ENCODE peak calls at places on chromosomes 1 and 21, in four cellular contexts. H is body of pancreas, N is esophagus squamous epithelium, U is gastrocnemius medialis. Y is an unnamed sample.

GRCh38 chr1:151368000-151368744 is 4.3 kb downstream of the SELENBP1 start:
- DNase-seq in H (no peak), U (no peak), N (no peak), Y (no peak)

GRCh38 chr1:1889847-1890505 is 911 bp downstream of the GNB1 start:
- DNase-seq in U (no peak), N (no peak), H (peak; percentile 42), Y (no peak)

GRCh38 chr1:26158271-26159112 is at the start of gene FAM110D:
- DNase-seq in N (no peak), U (no peak), H (peak; percentile 5), Y (no peak)

GRCh38 chr1:109770331-109771095 is 6.8 kb upstream of the EPS8L3 start:
- DNase-seq in H (no peak), N (no peak), U (no peak), Y (no peak)

GRCh38 chr1:168520052-168520751 is 23.6 kb downstream of the XCL2 start:
- DNase-seq in H (no peak), U (no peak), N (no peak), Y (no peak)

GRCh38 chr1:156070523-156070922 is 9.6 kb downstream of the RAB25 start:
- DNase-seq in N (no peak), H (no peak), U (no peak), Y (no peak)

GRCh38 chr1:233361876-233362275 is 34.4 kb downstream of the MAP3K21 start:
- DNase-seq in H (no peak), U (no peak), N (no peak), Y (no peak)

GRCh38 chr1:201376464-201377374 is 761 bp downstream of the TNNT2 start:
- DNase-seq in U (no peak), H (peak; percentile 52), N (no peak), Y (no peak)

GRCh38 chr1:168743001-168743400 is 14.0 kb upstream of the DPT start:
- DNase-seq in H (no peak), N (no peak), U (no peak), Y (no peak)

GRCh38 chr1:113456967-113457366 is 66.7 kb downstream of the MAGI3 start:
- DNase-seq in N (no peak), U (peak; percentile 15), H (peak; percentile 41), Y (peak; percentile 61)

GRCh38 chr21:27480841-27481261 is 514.0 kb upstream of the ADAMTS5 start:
- DNase-seq in N (no peak), U (no peak), H (no peak), Y (no peak)

GRCh38 chr1:226308723-226309397 is at the start of gene LIN9:
- DNase-seq in N (peak; percentile 46), U (peak; percentile 69), H (peak; percentile 89), Y (peak; percentile 87)

GRCh38 chr21:45413922-45414321 is 9.0 kb downstream of the COL18A1 start:
- DNase-seq in H (no peak), U (no peak), N (no peak), Y (no peak)

GRCh38 chr1:214558002-214558770 is 6.8 kb upstream of the PTPN14 start:
- DNase-seq in H (no peak), U (no peak), N (no peak), Y (no peak)

GRCh38 chr1:89912073-89912472 is 82.8 kb upstream of the ZNF326 start:
- DNase-seq in H (no peak), U (no peak), N (no peak), Y (no peak)

GRCh38 chr1:1451696-1452364 is 2.3 kb downstream of the ATAD3C start:
- DNase-seq in N (no peak), U (no peak), H (no peak), Y (no peak)

DNA sequence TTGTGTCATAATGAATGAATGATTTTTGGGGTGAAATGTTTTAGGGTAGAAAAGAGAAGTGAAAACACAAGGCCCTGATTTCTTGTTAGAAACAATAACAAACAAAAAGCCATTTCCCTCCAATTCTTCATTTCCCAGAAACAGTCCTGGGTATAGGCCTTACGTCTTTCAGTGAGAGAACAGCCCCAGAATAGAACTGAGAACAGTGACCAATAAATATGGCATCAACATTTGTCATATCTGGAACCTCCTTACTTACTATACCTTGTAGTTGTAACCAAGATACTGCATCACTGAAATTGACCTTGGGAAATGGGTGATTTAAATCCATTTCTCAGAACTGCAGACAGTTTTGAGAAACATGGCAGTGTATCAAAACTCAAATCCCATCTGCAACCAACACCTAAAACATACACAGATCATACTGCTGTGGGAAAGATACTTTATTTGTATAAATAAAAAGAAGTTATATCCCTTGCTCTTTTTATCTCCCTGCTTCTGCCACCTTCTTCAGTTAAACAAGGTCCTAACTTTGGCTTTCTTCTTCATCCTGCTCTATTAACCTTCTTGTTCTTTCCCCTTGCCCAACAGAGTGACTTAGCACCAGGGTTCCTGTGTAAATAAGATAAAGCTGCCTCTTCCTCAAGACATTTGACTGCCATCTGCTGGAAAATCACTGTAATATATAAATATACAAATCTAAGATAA is 19.5 kb downstream of the XKR8 start:
- DNase-seq in N (no peak), H (no peak), U (no peak), Y (no peak)
- TF ChIP-seq CTCF in N (peak; percentile 47), H (no peak), U (peak; percentile 61), Y (no peak)

DNA sequence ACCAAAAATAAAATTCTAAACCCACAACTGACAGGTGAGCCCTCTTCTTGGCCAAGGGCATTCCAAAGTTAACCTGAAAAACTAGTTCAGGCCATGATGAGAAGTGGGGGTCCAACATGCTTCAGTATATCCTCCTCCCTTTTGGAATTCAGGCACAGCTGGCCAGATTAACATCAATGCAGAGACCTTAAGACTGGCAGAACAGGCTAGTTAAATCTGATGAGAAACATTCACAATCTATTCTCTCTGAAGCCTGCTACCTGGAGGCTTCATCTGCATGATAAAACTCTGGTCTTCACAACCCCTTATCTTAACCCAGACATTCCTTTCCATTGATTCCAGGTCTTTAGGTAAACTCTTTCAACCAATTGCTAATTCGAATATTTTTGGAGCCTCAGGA is 26.7 kb upstream of the ZBTB8B start:
- DNase-seq in H (no peak), N (no peak), U (no peak), Y (no peak)
- H3K4me3 ChIP-seq in H (no peak overlapping the region), N (no peak overlapping the region), U (no peak overlapping the region), Y (no peak overlapping the region)

DNA sequence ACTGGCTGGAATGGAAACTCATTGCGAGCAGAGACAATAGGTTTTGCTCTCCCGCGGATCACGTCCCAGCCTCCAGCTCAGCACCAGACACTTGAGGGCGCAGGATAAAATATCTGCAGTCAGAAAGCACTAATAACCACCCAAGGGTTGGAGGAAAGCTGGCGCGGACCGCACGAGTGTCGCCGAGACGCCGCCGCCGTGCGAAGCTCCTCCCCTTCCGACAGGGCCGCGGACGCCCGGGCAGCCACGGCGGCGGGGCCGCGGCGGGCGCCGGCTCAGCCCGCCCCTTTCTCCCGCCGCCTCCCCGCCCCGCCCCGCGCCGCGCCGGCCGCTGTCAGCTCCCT is at the start of gene CMPK1:
- DNase-seq in N (no peak), H (peak; percentile 83), U (peak; percentile 73), Y (peak; percentile 95)
- TF ChIP-seq POLR2A in N (peak; percentile 12), H (no peak), U (no peak), Y (no peak)

DNA sequence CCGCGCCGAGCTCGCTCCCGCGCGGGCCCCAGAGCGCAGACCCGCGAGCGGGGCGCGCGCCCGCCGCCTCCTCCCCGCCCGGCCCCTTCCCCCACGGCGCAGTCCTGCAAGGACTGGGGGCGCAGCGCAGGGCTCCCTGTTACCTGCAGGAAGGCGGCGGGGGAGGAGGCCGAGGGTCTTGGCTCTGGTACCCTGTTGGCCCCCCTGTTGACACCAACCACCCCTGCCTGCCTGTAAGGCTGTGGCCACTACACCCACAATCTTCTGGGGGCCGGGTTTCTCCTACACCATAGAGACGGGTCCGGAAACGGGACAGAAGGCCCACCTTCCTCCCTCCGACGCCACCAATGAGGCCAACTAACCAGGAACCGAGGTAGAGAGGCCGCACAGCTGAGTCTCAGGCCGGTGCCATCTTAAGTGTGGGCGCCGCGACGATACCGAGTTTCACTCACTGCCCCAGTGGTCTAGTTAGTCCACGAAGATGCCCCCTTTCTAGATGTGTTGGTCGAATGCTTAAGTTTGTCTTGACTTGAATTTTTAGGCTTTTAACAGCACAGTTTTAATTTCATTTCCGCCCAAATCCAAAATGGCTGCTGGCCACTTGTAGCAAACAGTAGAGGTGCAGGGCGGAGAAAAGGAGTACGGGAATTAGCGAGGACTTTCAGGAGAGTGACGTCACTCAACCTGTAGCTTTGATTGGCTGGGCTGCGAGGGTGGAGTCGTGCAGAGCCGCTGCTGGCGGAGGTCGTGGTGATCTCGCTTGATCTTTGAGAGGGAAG is at the start of gene SCYL3:
- DNase-seq in U (peak; percentile 94), N (peak; percentile 87), H (peak; percentile 92), Y (peak; percentile 98)
- TF ChIP-seq CTCF in U (no peak), N (no peak), H (no peak), Y (no peak)

GRCh38 chr1:27960762-27961645 is 1.2 kb downstream of the XKR8 start:
- DNase-seq in U (no peak), H (no peak), N (no peak), Y (no peak)
- H3K4me3 ChIP-seq in U (peak overlapping the region; percentile 86), H (peak overlapping the region; percentile 21), N (peak overlapping the region; percentile 79), Y (no peak overlapping the region)

Y was measured in lower leg skin.